ENCODE peak calls at places on chromosome 6, in seven cellular contexts. One of them, this sample, is unnamed.
A peak's percentile ranks its signal among the peaks of the same experiment; 100 is the strongest.

GRCh38 chr6:147930743-147931142 is 411.9 kb upstream of the SASH1 start:
- DNase-seq in cardiac fibroblast: no peak
- DNase-seq in sciatic nerve: no peak
- DNase-seq in KBM-7: no peak
- DNase-seq in right atrium auricular region: no peak
- DNase-seq in RCC 7860: no peak
- DNase-seq in GDM1: no peak
- DNase-seq in this sample: no peak

GRCh38 chr6:157143885-157144795 is 179.2 kb downstream of the TMEM242 start:
- DNase-seq in cardiac fibroblast: peak; percentile 84
- DNase-seq in sciatic nerve: no peak
- DNase-seq in KBM-7: no peak
- DNase-seq in right atrium auricular region: no peak
- DNase-seq in RCC 7860: no peak
- DNase-seq in GDM1: no peak
- DNase-seq in this sample: no peak

GRCh38 chr6:1636971-1637871 is 27.5 kb downstream of the FOXC1 start:
- DNase-seq in cardiac fibroblast: no peak
- DNase-seq in sciatic nerve: peak; percentile 27
- DNase-seq in KBM-7: no peak
- DNase-seq in right atrium auricular region: no peak
- DNase-seq in RCC 7860: no peak
- DNase-seq in GDM1: no peak
- DNase-seq in this sample: no peak

GRCh38 chr6:93416575-93417420 is 2.6 kb downstream of the EPHA7 start:
- DNase-seq in cardiac fibroblast: peak; percentile 14
- DNase-seq in sciatic nerve: peak; percentile 57
- DNase-seq in KBM-7: no peak
- DNase-seq in right atrium auricular region: no peak
- DNase-seq in RCC 7860: no peak
- DNase-seq in GDM1: no peak
- DNase-seq in this sample: peak; percentile 72

GRCh38 chr6:16154904-16155303 is 26.0 kb downstream of the MYLIP start:
- DNase-seq in cardiac fibroblast: peak; percentile 87
- DNase-seq in sciatic nerve: peak; percentile 86
- DNase-seq in KBM-7: no peak
- DNase-seq in right atrium auricular region: peak; percentile 64
- DNase-seq in RCC 7860: no peak
- DNase-seq in GDM1: no peak
- DNase-seq in this sample: peak; percentile 63

GRCh38 chr6:44373787-44374186 is 13.7 kb upstream of the CDC5L start:
- DNase-seq in cardiac fibroblast: no peak
- DNase-seq in sciatic nerve: no peak
- DNase-seq in KBM-7: no peak
- DNase-seq in right atrium auricular region: no peak
- DNase-seq in RCC 7860: no peak
- DNase-seq in GDM1: no peak
- DNase-seq in this sample: peak; percentile 42

GRCh38 chr6:114390176-114390575 is 47.4 kb upstream of the HS3ST5 start:
- DNase-seq in cardiac fibroblast: no peak
- DNase-seq in sciatic nerve: no peak
- DNase-seq in KBM-7: no peak
- DNase-seq in right atrium auricular region: no peak
- DNase-seq in RCC 7860: no peak
- DNase-seq in GDM1: no peak
- DNase-seq in this sample: peak; percentile 13

GRCh38 chr6:70277480-70277879 is 25.4 kb downstream of the COL9A1 start:
- DNase-seq in cardiac fibroblast: peak; percentile 63
- DNase-seq in sciatic nerve: no peak
- DNase-seq in KBM-7: no peak
- DNase-seq in right atrium auricular region: no peak
- DNase-seq in RCC 7860: no peak
- DNase-seq in GDM1: no peak
- DNase-seq in this sample: peak; percentile 18

GRCh38 chr6:137784583-137784982 is 82.5 kb upstream of the TNFAIP3 start:
- DNase-seq in cardiac fibroblast: no peak
- DNase-seq in sciatic nerve: no peak
- DNase-seq in KBM-7: no peak
- DNase-seq in right atrium auricular region: no peak
- DNase-seq in RCC 7860: no peak
- DNase-seq in GDM1: no peak
- DNase-seq in this sample: no peak

GRCh38 chr6:146866731-146867414 is 268.1 kb downstream of the ADGB start:
- DNase-seq in cardiac fibroblast: no peak
- DNase-seq in sciatic nerve: no peak
- DNase-seq in KBM-7: no peak
- DNase-seq in right atrium auricular region: no peak
- DNase-seq in RCC 7860: no peak
- DNase-seq in GDM1: no peak
- DNase-seq in this sample: no peak

GRCh38 chr6:170210651-170211403 is 80.1 kb downstream of the DLL1 start:
- DNase-seq in cardiac fibroblast: no peak
- DNase-seq in sciatic nerve: no peak
- DNase-seq in KBM-7: no peak
- DNase-seq in right atrium auricular region: peak; percentile 34
- DNase-seq in RCC 7860: no peak
- DNase-seq in GDM1: no peak
- DNase-seq in this sample: no peak

GRCh38 chr6:79313254-79313653 is 78.8 kb upstream of the HMGN3 start:
- DNase-seq in cardiac fibroblast: no peak
- DNase-seq in sciatic nerve: no peak
- DNase-seq in KBM-7: no peak
- DNase-seq in right atrium auricular region: no peak
- DNase-seq in RCC 7860: no peak
- DNase-seq in GDM1: no peak
- DNase-seq in this sample: no peak

GRCh38 chr6:28657756-28658465 is 132.2 kb downstream of the GPX5 start:
- DNase-seq in cardiac fibroblast: peak; percentile 73
- DNase-seq in sciatic nerve: peak; percentile 75
- DNase-seq in KBM-7: peak; percentile 87
- DNase-seq in right atrium auricular region: no peak
- DNase-seq in RCC 7860: peak; percentile 69
- DNase-seq in GDM1: peak; percentile 9
- DNase-seq in this sample: peak; percentile 61

GRCh38 chr6:14149053-14149746 is 31.6 kb downstream of the CD83 start:
- DNase-seq in cardiac fibroblast: no peak
- DNase-seq in sciatic nerve: no peak
- DNase-seq in KBM-7: no peak
- DNase-seq in right atrium auricular region: no peak
- DNase-seq in RCC 7860: no peak
- DNase-seq in GDM1: no peak
- DNase-seq in this sample: no peak

GRCh38 chr6:31203345-31203979 is 33.0 kb upstream of the POU5F1 start:
- DNase-seq in cardiac fibroblast: peak; percentile 10
- DNase-seq in sciatic nerve: no peak
- DNase-seq in KBM-7: no peak
- DNase-seq in right atrium auricular region: no peak
- DNase-seq in RCC 7860: peak; percentile 78
- DNase-seq in GDM1: no peak
- DNase-seq in this sample: peak; percentile 76

GRCh38 chr6:8940356-8940755 is 505.0 kb upstream of the SLC35B3 start:
- DNase-seq in cardiac fibroblast: no peak
- DNase-seq in sciatic nerve: no peak
- DNase-seq in KBM-7: no peak
- DNase-seq in right atrium auricular region: no peak
- DNase-seq in RCC 7860: no peak
- DNase-seq in GDM1: no peak
- DNase-seq in this sample: no peak

GRCh38 chr6:50610562-50610961 is 102.8 kb upstream of the TFAP2D start:
- DNase-seq in cardiac fibroblast: no peak
- DNase-seq in sciatic nerve: no peak
- DNase-seq in KBM-7: no peak
- DNase-seq in right atrium auricular region: no peak
- DNase-seq in RCC 7860: no peak
- DNase-seq in GDM1: no peak
- DNase-seq in this sample: no peak

GRCh38 chr6:122476131-122476530 is 4.5 kb upstream of the SERINC1 start:
- DNase-seq in cardiac fibroblast: peak; percentile 36
- DNase-seq in sciatic nerve: no peak
- DNase-seq in KBM-7: peak; percentile 32
- DNase-seq in right atrium auricular region: no peak
- DNase-seq in RCC 7860: no peak
- DNase-seq in GDM1: no peak
- DNase-seq in this sample: peak; percentile 14

GRCh38 chr6:137033828-137034227 is 10.9 kb downstream of the IL20RA start:
- DNase-seq in cardiac fibroblast: no peak
- DNase-seq in sciatic nerve: no peak
- DNase-seq in KBM-7: peak; percentile 84
- DNase-seq in right atrium auricular region: no peak
- DNase-seq in RCC 7860: peak; percentile 68
- DNase-seq in GDM1: peak; percentile 34
- DNase-seq in this sample: peak; percentile 93

GRCh38 chr6:62323818-62324217 is 37.8 kb upstream of the KHDRBS2 start:
- DNase-seq in cardiac fibroblast: no peak
- DNase-seq in sciatic nerve: no peak
- DNase-seq in KBM-7: no peak
- DNase-seq in right atrium auricular region: no peak
- DNase-seq in RCC 7860: no peak
- DNase-seq in GDM1: no peak
- DNase-seq in this sample: no peak

GRCh38 chr6:99093781-99094180 is 146.0 kb upstream of the FBXL4 start:
- DNase-seq in cardiac fibroblast: no peak
- DNase-seq in sciatic nerve: no peak
- DNase-seq in KBM-7: peak; percentile 37
- DNase-seq in right atrium auricular region: no peak
- DNase-seq in RCC 7860: no peak
- DNase-seq in GDM1: no peak
- DNase-seq in this sample: no peak

GRCh38 chr6:159062564-159062945 is 17.8 kb upstream of the TAGAP start:
- DNase-seq in cardiac fibroblast: no peak
- DNase-seq in sciatic nerve: no peak
- DNase-seq in KBM-7: peak; percentile 47
- DNase-seq in right atrium auricular region: no peak
- DNase-seq in RCC 7860: no peak
- DNase-seq in GDM1: no peak
- DNase-seq in this sample: no peak

GRCh38 chr6:68141190-68141589 is 493.9 kb upstream of the ADGRB3 start:
- DNase-seq in cardiac fibroblast: no peak
- DNase-seq in sciatic nerve: no peak
- DNase-seq in KBM-7: no peak
- DNase-seq in right atrium auricular region: no peak
- DNase-seq in RCC 7860: no peak
- DNase-seq in GDM1: no peak
- DNase-seq in this sample: no peak